ENCODE peak calls at places on chromosomes 16 and 17, in four cellular contexts. One of them, this sample, is unnamed.

GRCh38 chr16:77501260-77501659 is 66.4 kb upstream of the ADAMTS18 start:
- DNase-seq in T-helper 2 cell: no peak
- DNase-seq in Calu3: no peak
- DNase-seq in AG08395: no peak
- DNase-seq in this sample: no peak

GRCh38 chr17:82112181-82112865 is 14.3 kb upstream of the FASN start:
- DNase-seq in T-helper 2 cell: no peak
- DNase-seq in Calu3: no peak
- DNase-seq in AG08395: no peak
- DNase-seq in this sample: no peak

GRCh38 chr17:45262516-45263476 is 902 bp upstream of the SPATA32 start:
- DNase-seq in T-helper 2 cell: no peak
- DNase-seq in Calu3: no peak
- DNase-seq in AG08395: peak
- DNase-seq in this sample: peak

GRCh38 chr17:43982171-43982570 is 22.3 kb upstream of the NAGS start:
- DNase-seq in T-helper 2 cell: no peak
- DNase-seq in Calu3: no peak
- DNase-seq in AG08395: no peak
- DNase-seq in this sample: no peak

GRCh38 chr17:79620207-79621038 is 9.6 kb upstream of the RBFOX3 start:
- DNase-seq in T-helper 2 cell: no peak
- DNase-seq in Calu3: no peak
- DNase-seq in AG08395: no peak
- DNase-seq in this sample: no peak

GRCh38 chr17:2101448-2102257 is 46.8 kb downstream of the HIC1 start:
- DNase-seq in T-helper 2 cell: no peak
- DNase-seq in Calu3: peak
- DNase-seq in AG08395: no peak
- DNase-seq in this sample: no peak

GRCh38 chr17:53722407-53722806 is 100.3 kb upstream of the KIF2B start:
- DNase-seq in T-helper 2 cell: no peak
- DNase-seq in Calu3: peak
- DNase-seq in AG08395: peak
- DNase-seq in this sample: peak

GRCh38 chr17:48429156-48429555 is 858 bp downstream of the SKAP1 start:
- DNase-seq in T-helper 2 cell: no peak
- DNase-seq in Calu3: no peak
- DNase-seq in AG08395: no peak
- DNase-seq in this sample: no peak

GRCh38 chr17:61335845-61336655 is 63.6 kb upstream of the TBX2 start:
- DNase-seq in T-helper 2 cell: no peak
- DNase-seq in Calu3: no peak
- DNase-seq in AG08395: no peak
- DNase-seq in this sample: peak

This sample was measured in RPMI7951.